ENCODE peak calls at places on chromosomes 1 and 21, in four cellular contexts. One of them, this sample, is unnamed.

GRCh38 chr1:9728451-9729295 is 77.1 kb downstream of the PIK3CD start:
- DNase-seq in heart left ventricle: no peak
- DNase-seq in cardiac fibroblast: no peak
- DNase-seq in astrocyte: no peak
- DNase-seq in this sample: no peak

GRCh38 chr1:54227091-54227602 is 27.2 kb downstream of the MRPL37 start:
- DNase-seq in astrocyte: peak
- DNase-seq in heart left ventricle: no peak
- DNase-seq in cardiac fibroblast: peak
- DNase-seq in this sample: no peak

GRCh38 chr1:29332204-29332603 is 95.9 kb downstream of the PTPRU start:
- DNase-seq in cardiac fibroblast: peak
- DNase-seq in astrocyte: no peak
- DNase-seq in heart left ventricle: no peak
- DNase-seq in this sample: no peak

GRCh38 chr1:55448261-55448660 is 233.1 kb upstream of the USP24 start:
- DNase-seq in heart left ventricle: no peak
- DNase-seq in astrocyte: no peak
- DNase-seq in cardiac fibroblast: peak
- DNase-seq in this sample: no peak

GRCh38 chr1:224929335-224930237 is at the start of gene DNAH14:
- DNase-seq in astrocyte: peak
- DNase-seq in cardiac fibroblast: peak
- DNase-seq in heart left ventricle: peak
- DNase-seq in this sample: peak

GRCh38 chr1:156102634-156103511 is 11.6 kb upstream of the LMNA start:
- DNase-seq in heart left ventricle: no peak
- DNase-seq in cardiac fibroblast: no peak
- DNase-seq in astrocyte: peak
- DNase-seq in this sample: no peak

GRCh38 chr1:28194326-28195035 is 18.0 kb upstream of the PTAFR start:
- DNase-seq in heart left ventricle: no peak
- DNase-seq in cardiac fibroblast: no peak
- DNase-seq in astrocyte: no peak
- DNase-seq in this sample: no peak

GRCh38 chr1:245858683-245859509 is 648.2 kb downstream of the SMYD3 start:
- DNase-seq in heart left ventricle: no peak
- DNase-seq in astrocyte: peak
- DNase-seq in cardiac fibroblast: peak
- DNase-seq in this sample: no peak

GRCh38 chr1:233780049-233780448 is 124.4 kb upstream of the SLC35F3 start:
- DNase-seq in cardiac fibroblast: no peak
- DNase-seq in heart left ventricle: no peak
- DNase-seq in astrocyte: no peak
- DNase-seq in this sample: no peak

GRCh38 chr1:196685506-196685905 is 33.7 kb downstream of the CFH start:
- DNase-seq in astrocyte: no peak
- DNase-seq in cardiac fibroblast: peak
- DNase-seq in heart left ventricle: no peak
- DNase-seq in this sample: no peak

GRCh38 chr1:155744711-155745283 is 55.9 kb downstream of the DAP3 start:
- DNase-seq in cardiac fibroblast: no peak
- DNase-seq in astrocyte: no peak
- DNase-seq in heart left ventricle: no peak
- DNase-seq in this sample: no peak

GRCh38 chr1:119275145-119275929 is 93.2 kb upstream of the HAO2 start:
- DNase-seq in cardiac fibroblast: peak
- DNase-seq in astrocyte: peak
- DNase-seq in heart left ventricle: peak
- DNase-seq in this sample: peak

GRCh38 chr1:226506921-226507320 is 41.6 kb upstream of the STUM start:
- DNase-seq in astrocyte: no peak
- DNase-seq in heart left ventricle: no peak
- DNase-seq in cardiac fibroblast: no peak
- DNase-seq in this sample: no peak

GRCh38 chr1:217275617-217276398 is 355.1 kb downstream of the GPATCH2 start:
- DNase-seq in cardiac fibroblast: peak
- DNase-seq in astrocyte: peak
- DNase-seq in heart left ventricle: no peak
- DNase-seq in this sample: peak

GRCh38 chr1:243261389-243261788 is 5.5 kb downstream of the SDCCAG8 start:
- DNase-seq in heart left ventricle: no peak
- DNase-seq in cardiac fibroblast: peak
- DNase-seq in astrocyte: peak
- DNase-seq in this sample: no peak

GRCh38 chr21:31911138-31911907 is 38.5 kb downstream of the HUNK start:
- DNase-seq in cardiac fibroblast: no peak
- DNase-seq in astrocyte: peak
- DNase-seq in heart left ventricle: no peak
- DNase-seq in this sample: no peak

GRCh38 chr1:211643324-211644212 is 31.9 kb downstream of the NEK2 start:
- DNase-seq in heart left ventricle: no peak
- DNase-seq in cardiac fibroblast: no peak
- DNase-seq in astrocyte: no peak
- DNase-seq in this sample: no peak

GRCh38 chr1:63486679-63487078 is 36.3 kb downstream of the ITGB3BP start:
- DNase-seq in heart left ventricle: no peak
- DNase-seq in astrocyte: no peak
- DNase-seq in cardiac fibroblast: no peak
- DNase-seq in this sample: peak

GRCh38 chr1:24201941-24202440 is 14.9 kb upstream of the IFNLR1 start:
- DNase-seq in heart left ventricle: peak
- DNase-seq in cardiac fibroblast: peak
- DNase-seq in astrocyte: peak
- DNase-seq in this sample: peak

GRCh38 chr1:150261367-150261766 is 3.8 kb downstream of the CA14 start:
- DNase-seq in cardiac fibroblast: no peak
- DNase-seq in astrocyte: no peak
- DNase-seq in heart left ventricle: no peak
- DNase-seq in this sample: no peak

GRCh38 chr1:201999625-202000238 is 10.7 kb upstream of the ELF3 start:
- DNase-seq in cardiac fibroblast: peak
- DNase-seq in astrocyte: no peak
- DNase-seq in heart left ventricle: no peak
- DNase-seq in this sample: no peak

GRCh38 chr1:56573311-56573710 is 6.1 kb downstream of the PLPP3 start:
- DNase-seq in heart left ventricle: no peak
- DNase-seq in astrocyte: no peak
- DNase-seq in cardiac fibroblast: no peak
- DNase-seq in this sample: no peak

GRCh38 chr1:85665932-85666331 is 42.3 kb downstream of the ZNHIT6 start:
- DNase-seq in cardiac fibroblast: no peak
- DNase-seq in heart left ventricle: no peak
- DNase-seq in astrocyte: no peak
- DNase-seq in this sample: no peak

GRCh38 chr1:53047737-53048344 is 14.2 kb upstream of the PODN start:
- DNase-seq in astrocyte: peak
- DNase-seq in heart left ventricle: no peak
- DNase-seq in cardiac fibroblast: peak
- DNase-seq in this sample: peak

GRCh38 chr1:172948457-172948856 is 102.3 kb downstream of the TNFSF18 start:
- DNase-seq in cardiac fibroblast: peak
- DNase-seq in heart left ventricle: no peak
- DNase-seq in astrocyte: peak
- DNase-seq in this sample: no peak

GRCh38 chr1:2355408-2356261 is 35.7 kb downstream of the MORN1 start:
- DNase-seq in cardiac fibroblast: no peak
- DNase-seq in astrocyte: no peak
- DNase-seq in heart left ventricle: no peak
- DNase-seq in this sample: no peak

DNA sequence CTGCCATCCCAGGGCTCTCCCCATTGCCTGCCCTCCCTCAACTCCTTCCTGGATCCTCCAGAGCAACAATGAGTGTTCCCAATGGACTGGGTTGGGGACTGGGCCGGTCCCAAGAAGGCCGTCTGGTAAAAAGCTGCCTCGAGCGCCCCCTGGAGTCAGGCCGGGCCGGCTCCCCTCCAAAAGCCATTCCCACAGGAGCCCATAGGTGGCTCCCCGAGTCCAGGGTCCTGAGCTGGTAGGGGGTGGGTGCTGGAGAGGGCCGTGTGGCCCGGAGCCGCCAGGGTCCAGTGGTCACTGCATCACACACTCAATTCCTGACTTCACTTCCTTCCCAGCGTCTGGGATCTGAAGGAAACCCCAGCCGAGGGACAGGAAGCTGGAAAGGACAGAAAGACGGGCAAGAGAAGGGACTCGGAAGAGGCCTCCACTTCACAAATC is 10.7 kb upstream of the ALDH4A1 start:
- DNase-seq in heart left ventricle: peak
- DNase-seq in cardiac fibroblast: peak
- DNase-seq in astrocyte: peak
- DNase-seq in this sample: peak
- TF ChIP-seq CTCF in heart left ventricle: peak
- TF ChIP-seq CTCF in cardiac fibroblast: peak
- TF ChIP-seq CTCF in astrocyte: peak
- TF ChIP-seq CTCF in this sample: peak

GRCh38 chr1:18142471-18142870 is 34.9 kb downstream of the IGSF21 start:
- DNase-seq in heart left ventricle: no peak
- DNase-seq in cardiac fibroblast: no peak
- DNase-seq in astrocyte: no peak
- DNase-seq in this sample: no peak

GRCh38 chr1:18137759-18138345 is 30.3 kb downstream of the IGSF21 start:
- DNase-seq in cardiac fibroblast: no peak
- DNase-seq in astrocyte: no peak
- DNase-seq in heart left ventricle: no peak
- DNase-seq in this sample: no peak

GRCh38 chr1:18140411-18140810 is 32.8 kb downstream of the IGSF21 start:
- DNase-seq in astrocyte: no peak
- DNase-seq in heart left ventricle: no peak
- DNase-seq in cardiac fibroblast: no peak
- DNase-seq in this sample: no peak

GRCh38 chr1:18141661-18142060 is 34.1 kb downstream of the IGSF21 start:
- DNase-seq in cardiac fibroblast: no peak
- DNase-seq in heart left ventricle: no peak
- DNase-seq in astrocyte: no peak
- DNase-seq in this sample: no peak

DNA sequence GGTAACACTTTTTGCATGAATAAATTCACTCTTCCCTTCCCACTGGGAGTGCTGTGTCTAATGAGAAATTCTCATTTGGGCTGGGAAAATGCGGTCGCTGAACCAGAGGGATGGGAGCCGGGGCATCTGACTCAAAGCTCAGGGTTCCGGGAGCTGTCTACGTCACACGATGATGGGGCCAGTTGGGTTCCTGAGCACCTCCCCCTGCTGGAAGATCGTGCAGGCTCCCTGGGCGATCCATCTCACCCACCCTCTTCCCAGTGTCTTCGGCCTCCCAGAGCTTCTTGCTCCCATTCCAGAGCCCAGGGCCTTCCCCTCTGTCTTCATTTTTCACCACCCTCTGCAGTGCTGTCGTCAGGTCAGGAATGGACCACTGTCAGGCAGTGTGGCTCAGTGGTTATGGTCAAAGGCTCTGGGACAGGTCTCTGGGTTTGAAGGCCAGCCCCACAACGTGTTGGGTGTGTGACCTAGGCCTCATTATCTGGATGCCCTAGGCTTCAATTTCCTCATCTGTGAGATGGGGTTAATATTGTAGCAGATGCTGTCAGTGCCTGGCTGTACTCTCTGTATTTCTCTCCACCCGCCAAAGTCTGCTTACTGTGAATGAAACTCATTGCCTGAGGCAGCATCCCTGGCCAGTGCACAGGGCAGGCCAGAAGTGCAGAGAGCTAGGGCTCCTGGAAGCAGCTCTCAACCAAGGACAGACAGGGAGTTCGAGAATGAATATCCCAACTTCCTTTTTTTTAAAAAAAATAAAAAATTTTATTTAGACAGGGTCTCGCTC is 31.8 kb downstream of the IGSF21 start:
- DNase-seq in astrocyte: no peak
- DNase-seq in heart left ventricle: no peak
- DNase-seq in cardiac fibroblast: no peak
- DNase-seq in this sample: no peak
- TF ChIP-seq CTCF in astrocyte: no peak
- TF ChIP-seq CTCF in heart left ventricle: no peak
- TF ChIP-seq CTCF in cardiac fibroblast: no peak
- TF ChIP-seq CTCF in this sample: no peak

DNA sequence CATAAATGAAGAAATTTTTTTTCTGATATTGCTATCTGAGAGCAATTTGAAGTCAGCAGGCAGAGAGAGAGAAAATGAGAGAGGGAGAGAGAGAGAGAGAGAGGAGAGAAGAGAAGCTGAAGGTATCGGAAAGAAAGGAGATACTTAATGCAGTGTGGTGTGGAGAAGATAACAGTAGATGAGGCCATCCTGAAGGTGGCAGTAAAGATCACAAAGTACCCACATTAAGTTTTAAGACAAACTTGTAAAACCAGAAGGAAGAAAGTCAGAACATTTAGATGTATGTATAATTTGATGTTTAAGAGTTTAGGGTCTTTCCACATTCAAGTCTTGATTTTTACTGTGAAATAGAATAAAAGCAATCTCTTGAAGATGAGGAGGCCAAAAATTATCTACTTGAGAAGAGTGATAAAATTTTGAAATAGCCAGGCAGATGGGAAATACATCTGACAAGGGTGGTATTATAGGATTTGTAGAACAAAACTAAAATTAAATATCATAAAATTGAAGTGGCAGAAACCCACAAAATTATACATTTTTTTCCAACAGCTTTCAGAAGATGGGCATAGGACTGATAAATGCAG is 1753.4 kb downstream of the MRPL39 start:
- DNase-seq in astrocyte: no peak
- DNase-seq in cardiac fibroblast: peak
- DNase-seq in heart left ventricle: no peak
- DNase-seq in this sample: peak
- TF ChIP-seq CTCF in astrocyte: peak
- TF ChIP-seq CTCF in cardiac fibroblast: peak
- TF ChIP-seq CTCF in heart left ventricle: peak
- TF ChIP-seq CTCF in this sample: peak

DNA sequence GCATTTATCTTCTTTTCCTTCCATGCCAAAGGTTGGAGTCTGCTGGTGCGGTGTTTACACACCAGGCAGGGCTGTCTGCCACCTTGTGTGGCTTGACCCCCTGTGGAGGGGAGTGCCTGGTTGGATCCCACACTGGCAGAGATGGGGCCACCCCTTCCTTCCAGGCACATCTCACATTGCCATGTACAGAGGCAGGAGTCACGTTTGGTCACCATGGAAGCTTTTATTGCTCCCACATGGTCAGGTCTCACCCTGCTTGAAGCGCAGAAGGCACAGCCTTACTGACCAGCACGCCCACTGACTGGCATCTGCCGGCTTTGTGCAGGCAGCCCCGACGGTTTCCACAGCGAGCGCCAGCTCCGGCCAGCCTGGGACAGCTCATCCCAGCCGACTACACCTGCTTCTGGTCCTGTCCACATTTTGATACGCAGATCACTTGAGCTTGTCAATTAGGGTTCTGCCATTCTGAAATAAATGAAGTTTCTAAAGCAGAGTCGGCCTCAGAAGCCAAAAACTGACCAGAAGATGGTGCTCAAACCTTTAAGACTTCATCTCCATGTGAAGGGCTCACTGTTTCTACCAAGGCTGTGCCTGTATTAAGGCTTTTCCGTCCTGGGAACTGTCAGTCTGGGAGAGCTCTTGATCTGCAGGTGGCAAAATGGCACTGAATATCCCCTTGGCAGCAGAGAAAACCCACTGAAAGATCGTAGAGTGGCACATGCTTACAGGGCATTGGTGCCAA is 35.6 kb upstream of the EPHA8 start:
- DNase-seq in heart left ventricle: no peak
- DNase-seq in cardiac fibroblast: peak
- DNase-seq in astrocyte: no peak
- DNase-seq in this sample: no peak
- TF ChIP-seq CTCF in heart left ventricle: no peak
- TF ChIP-seq CTCF in cardiac fibroblast: no peak
- TF ChIP-seq CTCF in astrocyte: no peak
- TF ChIP-seq CTCF in this sample: peak

This sample was measured in AG04450.